ENCODE peak calls at places on chromosomes 1 and 21, in ten cellular contexts. W is cardiac muscle cell; D is DMS 273 treated with DMSO at 0.1 percent for 48 hours; N is EL; Q is AG10803; Z is hypothalamus; T is kidney; C is foreskin fibroblast; L is stimulated activated CD4-positive, alpha-beta T cell treated with anti-CD3 and anti-CD28 coated beads, Interleukin-1b, Interleukin-23, amount 100 ng/mL, for 1 hour; S is heart left ventricle. X is an unnamed sample.

GRCh38 chr1:201026746-201027145 is 3.2 kb upstream of the KIF21B start:
- DNase-seq in D (no peak), L (no peak), C (no peak), S (no peak), Z (no peak), N (no peak), W (no peak), T (peak), Q (no peak), X (no peak)

GRCh38 chr1:151972533-151973270 is 21.0 kb downstream of the S100A10 start:
- DNase-seq in N (peak), C (peak), W (peak), Q (peak), T (no peak), L (no peak), D (peak), S (no peak), Z (no peak), X (peak)

GRCh38 chr1:2314297-2314802 is 77.0 kb downstream of the MORN1 start:
- DNase-seq in Z (no peak), W (peak), Q (peak), C (peak), D (no peak), L (no peak), S (peak), N (peak), T (peak), X (no peak)

GRCh38 chr1:84489766-84490165 is 10.7 kb downstream of the RPF1 start:
- DNase-seq in L (no peak), C (no peak), S (no peak), Q (peak), Z (no peak), D (no peak), T (no peak), W (no peak), N (no peak), X (no peak)

GRCh38 chr1:187121661-187122060 is 292.9 kb downstream of the PLA2G4A start:
- DNase-seq in T (no peak), Z (no peak), C (no peak), W (no peak), D (peak), N (no peak), S (no peak), L (no peak), Q (no peak), X (no peak)

GRCh38 chr1:154344977-154345837 is 19.9 kb downstream of the ATP8B2 start:
- DNase-seq in Q (peak), T (peak), Z (no peak), N (peak), S (no peak), D (no peak), C (peak), W (peak), L (peak), X (peak)

GRCh38 chr21:29084372-29084771 is 10.9 kb upstream of the CCT8 start:
- DNase-seq in Q (no peak), W (no peak), L (no peak), C (no peak), Z (no peak), N (peak), D (no peak), T (no peak), S (no peak), X (no peak)

GRCh38 chr1:7644906-7645750 is 126.0 kb upstream of the VAMP3 start:
- DNase-seq in C (no peak), N (no peak), W (peak), Z (no peak), L (no peak), T (peak), S (peak), Q (no peak), D (no peak), X (no peak)

GRCh38 chr1:31955917-31956736 is 18.0 kb upstream of the PTP4A2 start:
- DNase-seq in W (peak), D (no peak), C (peak), N (peak), Q (peak), T (peak), Z (no peak), S (peak), L (peak), X (peak)